ENCODE peak calls at places on chromosomes 3 and 15, in eight cellular contexts. One of them, this sample, is unnamed.

GRCh38 chr3:23836536-23837230 is 30.9 kb downstream of the UBE2E1 start:
- DNase-seq in SW480: no peak
- DNase-seq in HTR-8/SVneo: no peak
- DNase-seq in fibroblast of mammary gland: no peak
- DNase-seq in activated CD8-positive, alpha-beta T cell treated with anti-CD3 and anti-CD28 coated beads for 36 hours: no peak
- DNase-seq in activated T-cell treated with anti-CD3 and anti-CD28 coated beads for 24 hours: no peak
- DNase-seq in GDM1: no peak
- DNase-seq in EH: no peak
- DNase-seq in this sample: no peak

GRCh38 chr3:159824341-159824740 is 164.3 kb upstream of the IL12A start:
- DNase-seq in fibroblast of mammary gland: peak
- DNase-seq in EH: peak
- DNase-seq in GDM1: no peak
- DNase-seq in activated CD8-positive, alpha-beta T cell treated with anti-CD3 and anti-CD28 coated beads for 36 hours: no peak
- DNase-seq in SW480: peak
- DNase-seq in activated T-cell treated with anti-CD3 and anti-CD28 coated beads for 24 hours: no peak
- DNase-seq in HTR-8/SVneo: peak
- DNase-seq in this sample: no peak

GRCh38 chr3:66053009-66053782 is 14.5 kb upstream of the MAGI1 start:
- DNase-seq in SW480: no peak
- DNase-seq in activated T-cell treated with anti-CD3 and anti-CD28 coated beads for 24 hours: no peak
- DNase-seq in HTR-8/SVneo: no peak
- DNase-seq in GDM1: no peak
- DNase-seq in fibroblast of mammary gland: peak
- DNase-seq in activated CD8-positive, alpha-beta T cell treated with anti-CD3 and anti-CD28 coated beads for 36 hours: no peak
- DNase-seq in EH: no peak
- DNase-seq in this sample: no peak

GRCh38 chr15:76696840-76697239 is 208.3 kb downstream of the SCAPER start:
- DNase-seq in HTR-8/SVneo: no peak
- DNase-seq in fibroblast of mammary gland: no peak
- DNase-seq in activated CD8-positive, alpha-beta T cell treated with anti-CD3 and anti-CD28 coated beads for 36 hours: no peak
- DNase-seq in activated T-cell treated with anti-CD3 and anti-CD28 coated beads for 24 hours: no peak
- DNase-seq in EH: no peak
- DNase-seq in GDM1: no peak
- DNase-seq in SW480: no peak
- DNase-seq in this sample: no peak

GRCh38 chr3:115713247-115713646 is 89.9 kb downstream of the GAP43 start:
- DNase-seq in EH: peak
- DNase-seq in SW480: no peak
- DNase-seq in activated T-cell treated with anti-CD3 and anti-CD28 coated beads for 24 hours: no peak
- DNase-seq in fibroblast of mammary gland: no peak
- DNase-seq in GDM1: no peak
- DNase-seq in activated CD8-positive, alpha-beta T cell treated with anti-CD3 and anti-CD28 coated beads for 36 hours: no peak
- DNase-seq in HTR-8/SVneo: no peak
- DNase-seq in this sample: no peak

GRCh38 chr3:38022887-38023709 is 6.3 kb downstream of the PLCD1 start:
- DNase-seq in HTR-8/SVneo: no peak
- DNase-seq in EH: no peak
- DNase-seq in SW480: no peak
- DNase-seq in activated T-cell treated with anti-CD3 and anti-CD28 coated beads for 24 hours: no peak
- DNase-seq in fibroblast of mammary gland: no peak
- DNase-seq in GDM1: no peak
- DNase-seq in activated CD8-positive, alpha-beta T cell treated with anti-CD3 and anti-CD28 coated beads for 36 hours: peak
- DNase-seq in this sample: peak

GRCh38 chr15:52523192-52523591 is 5.5 kb downstream of the MYO5A start:
- DNase-seq in EH: peak
- DNase-seq in SW480: no peak
- DNase-seq in HTR-8/SVneo: no peak
- DNase-seq in GDM1: no peak
- DNase-seq in fibroblast of mammary gland: peak
- DNase-seq in activated T-cell treated with anti-CD3 and anti-CD28 coated beads for 24 hours: no peak
- DNase-seq in activated CD8-positive, alpha-beta T cell treated with anti-CD3 and anti-CD28 coated beads for 36 hours: no peak
- DNase-seq in this sample: no peak

GRCh38 chr3:67610458-67610857 is 44.0 kb downstream of the SUCLG2 start:
- DNase-seq in activated T-cell treated with anti-CD3 and anti-CD28 coated beads for 24 hours: no peak
- DNase-seq in HTR-8/SVneo: no peak
- DNase-seq in EH: peak
- DNase-seq in SW480: no peak
- DNase-seq in fibroblast of mammary gland: peak
- DNase-seq in GDM1: no peak
- DNase-seq in activated CD8-positive, alpha-beta T cell treated with anti-CD3 and anti-CD28 coated beads for 36 hours: no peak
- DNase-seq in this sample: no peak

GRCh38 chr3:151837057-151837456 is 23.1 kb downstream of the AADAC start:
- DNase-seq in GDM1: peak
- DNase-seq in HTR-8/SVneo: peak
- DNase-seq in EH: peak
- DNase-seq in activated CD8-positive, alpha-beta T cell treated with anti-CD3 and anti-CD28 coated beads for 36 hours: no peak
- DNase-seq in activated T-cell treated with anti-CD3 and anti-CD28 coated beads for 24 hours: no peak
- DNase-seq in SW480: peak
- DNase-seq in fibroblast of mammary gland: peak
- DNase-seq in this sample: no peak

GRCh38 chr3:14608298-14608697 is 43.3 kb upstream of the CCDC174 start:
- DNase-seq in fibroblast of mammary gland: no peak
- DNase-seq in EH: no peak
- DNase-seq in GDM1: no peak
- DNase-seq in activated CD8-positive, alpha-beta T cell treated with anti-CD3 and anti-CD28 coated beads for 36 hours: no peak
- DNase-seq in HTR-8/SVneo: no peak
- DNase-seq in SW480: no peak
- DNase-seq in activated T-cell treated with anti-CD3 and anti-CD28 coated beads for 24 hours: no peak
- DNase-seq in this sample: no peak

GRCh38 chr3:49841126-49841525 is 15.2 kb downstream of the TRAIP start:
- DNase-seq in activated CD8-positive, alpha-beta T cell treated with anti-CD3 and anti-CD28 coated beads for 36 hours: peak
- DNase-seq in fibroblast of mammary gland: peak
- DNase-seq in activated T-cell treated with anti-CD3 and anti-CD28 coated beads for 24 hours: no peak
- DNase-seq in SW480: peak
- DNase-seq in HTR-8/SVneo: no peak
- DNase-seq in GDM1: peak
- DNase-seq in EH: peak
- DNase-seq in this sample: no peak

GRCh38 chr15:57677206-57677605 is 29.3 kb upstream of the POLR2M start:
- DNase-seq in HTR-8/SVneo: no peak
- DNase-seq in fibroblast of mammary gland: no peak
- DNase-seq in activated CD8-positive, alpha-beta T cell treated with anti-CD3 and anti-CD28 coated beads for 36 hours: no peak
- DNase-seq in EH: no peak
- DNase-seq in GDM1: no peak
- DNase-seq in activated T-cell treated with anti-CD3 and anti-CD28 coated beads for 24 hours: no peak
- DNase-seq in SW480: no peak
- DNase-seq in this sample: no peak

GRCh38 chr3:114480442-114480841 is 186.6 kb downstream of the TIGIT start:
- DNase-seq in activated CD8-positive, alpha-beta T cell treated with anti-CD3 and anti-CD28 coated beads for 36 hours: no peak
- DNase-seq in HTR-8/SVneo: no peak
- DNase-seq in activated T-cell treated with anti-CD3 and anti-CD28 coated beads for 24 hours: no peak
- DNase-seq in EH: no peak
- DNase-seq in fibroblast of mammary gland: peak
- DNase-seq in GDM1: no peak
- DNase-seq in SW480: no peak
- DNase-seq in this sample: no peak

GRCh38 chr3:195094211-195094921 is 176.6 kb downstream of the XXYLT1 start:
- DNase-seq in activated T-cell treated with anti-CD3 and anti-CD28 coated beads for 24 hours: no peak
- DNase-seq in HTR-8/SVneo: no peak
- DNase-seq in EH: no peak
- DNase-seq in activated CD8-positive, alpha-beta T cell treated with anti-CD3 and anti-CD28 coated beads for 36 hours: no peak
- DNase-seq in GDM1: peak
- DNase-seq in SW480: peak
- DNase-seq in fibroblast of mammary gland: no peak
- DNase-seq in this sample: peak

GRCh38 chr3:169666501-169667379 is 3.2 kb upstream of the MECOM start:
- DNase-seq in SW480: no peak
- DNase-seq in activated T-cell treated with anti-CD3 and anti-CD28 coated beads for 24 hours: no peak
- DNase-seq in EH: no peak
- DNase-seq in HTR-8/SVneo: no peak
- DNase-seq in fibroblast of mammary gland: no peak
- DNase-seq in activated CD8-positive, alpha-beta T cell treated with anti-CD3 and anti-CD28 coated beads for 36 hours: no peak
- DNase-seq in GDM1: no peak
- DNase-seq in this sample: no peak

GRCh38 chr3:24519368-24520100 is 24.9 kb upstream of the THRB start:
- DNase-seq in HTR-8/SVneo: no peak
- DNase-seq in SW480: peak
- DNase-seq in fibroblast of mammary gland: no peak
- DNase-seq in activated CD8-positive, alpha-beta T cell treated with anti-CD3 and anti-CD28 coated beads for 36 hours: no peak
- DNase-seq in EH: peak
- DNase-seq in GDM1: no peak
- DNase-seq in activated T-cell treated with anti-CD3 and anti-CD28 coated beads for 24 hours: no peak
- DNase-seq in this sample: no peak

GRCh38 chr3:71206821-71207220 is 376.7 kb downstream of the FOXP1 start:
- DNase-seq in EH: no peak
- DNase-seq in GDM1: no peak
- DNase-seq in SW480: no peak
- DNase-seq in fibroblast of mammary gland: no peak
- DNase-seq in activated CD8-positive, alpha-beta T cell treated with anti-CD3 and anti-CD28 coated beads for 36 hours: no peak
- DNase-seq in activated T-cell treated with anti-CD3 and anti-CD28 coated beads for 24 hours: no peak
- DNase-seq in HTR-8/SVneo: no peak
- DNase-seq in this sample: no peak

GRCh38 chr15:85403745-85404144 is 23.3 kb downstream of the AKAP13 start:
- DNase-seq in SW480: no peak
- DNase-seq in activated T-cell treated with anti-CD3 and anti-CD28 coated beads for 24 hours: no peak
- DNase-seq in activated CD8-positive, alpha-beta T cell treated with anti-CD3 and anti-CD28 coated beads for 36 hours: no peak
- DNase-seq in GDM1: no peak
- DNase-seq in fibroblast of mammary gland: peak
- DNase-seq in HTR-8/SVneo: no peak
- DNase-seq in EH: peak
- DNase-seq in this sample: no peak

This sample was measured in posterior vena cava.